ENCODE peak calls at places on chromosomes 6 and 20, in nine cellular contexts. Z is left ventricle myocardium inferior; U is cardiac muscle cell; O is activated T-cell treated with anti-CD3 and anti-CD28 coated beads, Interleukin-2, amount 50 U/mL, for 72 hours; A is activated T-helper 1 cell treated with anti-CD3 and anti-CD28 coated beads, Interleukin-2, amount 50 U/mL, for 16 hours; F is activated T-helper 2 cell treated with anti-CD3 and anti-CD28 coated beads, Interferon-gamma antibody, Interleukin-2, Interleukin-4, amounts not matched to agents 10 μg/mL and 5 μg/mL and 100 μg/mL, durations not matched to agents 14 hours and 24 hours and 36 hours; G is NCI-H1092; S is keratinocyte; L is stomach. C is an unnamed sample.

GRCh38 chr20:49766979-49767419 is 45.6 kb upstream of the SLC9A8 start:
- DNase-seq in Z (no peak), L (no peak), G (no peak), O (no peak), F (no peak), U (no peak), S (no peak), A (no peak), C (no peak)

GRCh38 chr6:121647905-121648304 is 212.5 kb downstream of the GJA1 start:
- DNase-seq in Z (no peak), F (no peak), G (no peak), S (no peak), U (no peak), O (no peak), L (no peak), A (no peak), C (no peak)

GRCh38 chr20:63125893-63126601 is 89.9 kb downstream of the YTHDF1 start:
- DNase-seq in Z (peak; percentile 4), O (no peak), S (no peak), A (no peak), L (no peak), F (no peak), G (no peak), U (no peak), C (no peak)

GRCh38 chr6:42007753-42008528 is 42.4 kb upstream of the TAF8 start:
- DNase-seq in O (peak; percentile 50), F (no peak), G (no peak), S (no peak), Z (no peak), A (no peak), L (no peak), U (no peak), C (no peak)

GRCh38 chr6:32882879-32883250 is 28.9 kb downstream of the PSMB9 start:
- DNase-seq in Z (no peak), G (no peak), L (no peak), S (no peak), U (no peak), F (no peak), A (no peak), O (no peak), C (no peak)

GRCh38 chr20:21663465-21663864 is 42.0 kb upstream of the PAX1 start:
- DNase-seq in A (no peak), L (no peak), F (no peak), S (no peak), O (no peak), G (no peak), Z (no peak), U (no peak), C (no peak)

GRCh38 chr20:23666698-23667097 is 22.1 kb downstream of the CST4 start:
- DNase-seq in G (no peak), L (no peak), O (no peak), S (no peak), F (no peak), A (no peak), U (no peak), Z (peak; percentile 52), C (no peak)

GRCh38 chr20:967796-968742 is 34.0 kb downstream of the RSPO4 start:
- DNase-seq in L (no peak), G (no peak), O (peak; percentile 15), Z (no peak), U (no peak), S (no peak), F (no peak), A (no peak), C (peak; percentile 75)

GRCh38 chr20:49697071-49697470 is 16.6 kb downstream of the B4GALT5 start:
- DNase-seq in S (no peak), U (no peak), F (no peak), G (peak; percentile 15), O (no peak), Z (no peak), L (peak; percentile 72), A (no peak), C (no peak)

GRCh38 chr6:165636415-165637048 is 26.5 kb downstream of the PDE10A start:
- DNase-seq in A (no peak), S (no peak), F (no peak), Z (no peak), G (no peak), L (no peak), U (peak; percentile 43), O (no peak), C (no peak)

GRCh38 chr6:42279144-42279781 is 61.6 kb upstream of the MRPS10 start:
- DNase-seq in L (no peak), A (no peak), G (no peak), U (no peak), S (no peak), O (peak; percentile 57), Z (no peak), F (no peak), C (no peak)

GRCh38 chr6:109271622-109272021 is 110.6 kb downstream of the CD164 start:
- DNase-seq in A (no peak), S (no peak), L (no peak), O (no peak), F (no peak), G (no peak), Z (no peak), U (no peak), C (no peak)

GRCh38 chr6:47455533-47456209 is 21.9 kb upstream of the CD2AP start:
- DNase-seq in G (no peak), L (peak; percentile 56), U (no peak), A (no peak), Z (no peak), S (no peak), O (no peak), F (no peak), C (peak; percentile 38)

GRCh38 chr6:142845624-142846458 is 99.1 kb downstream of the HIVEP2 start:
- DNase-seq in G (no peak), A (peak; percentile 35), S (no peak), Z (peak; percentile 92), U (peak; percentile 94), O (peak; percentile 59), L (peak; percentile 84), F (peak; percentile 35), C (no peak)

GRCh38 chr6:11911535-11911934 is 100.6 kb upstream of the HIVEP1 start:
- DNase-seq in S (no peak), L (no peak), U (no peak), A (no peak), O (no peak), Z (no peak), F (no peak), G (no peak), C (no peak)

GRCh38 chr6:40386200-40386599 is 201.0 kb downstream of the LRFN2 start:
- DNase-seq in O (no peak), A (no peak), G (no peak), Z (no peak), F (no peak), U (no peak), S (no peak), L (no peak), C (no peak)

GRCh38 chr20:31260326-31260932 is 3.0 kb downstream of the DEFB115 start:
- DNase-seq in G (no peak), A (no peak), U (no peak), F (no peak), S (no peak), Z (no peak), L (no peak), O (no peak), C (peak; percentile 58)

GRCh38 chr20:43440531-43440930 is 17.2 kb upstream of the SRSF6 start:
- DNase-seq in F (no peak), L (no peak), O (no peak), U (no peak), Z (no peak), S (no peak), G (no peak), A (no peak), C (no peak)

GRCh38 chr6:104462811-104463599 is 396.7 kb downstream of the HACE1 start:
- DNase-seq in Z (no peak), F (no peak), O (no peak), S (no peak), U (no peak), G (no peak), L (no peak), A (no peak), C (no peak)

GRCh38 chr6:75855047-75855446 is 106.0 kb downstream of the MYO6 start:
- DNase-seq in S (peak; percentile 4), O (peak; percentile 19), L (peak; percentile 36), U (peak; percentile 89), Z (no peak), G (peak; percentile 4), F (no peak), A (no peak), C (peak; percentile 75)

GRCh38 chr6:28944412-28945006 is 20.7 kb upstream of the TRIM27 start:
- DNase-seq in Z (no peak), A (peak; percentile 25), S (no peak), G (peak; percentile 24), F (peak; percentile 61), O (peak; percentile 79), U (peak; percentile 68), L (peak; percentile 41), C (peak; percentile 46)

GRCh38 chr6:150712502-150713252 is 113.0 kb downstream of the PLEKHG1 start:
- DNase-seq in S (no peak), Z (no peak), L (no peak), A (no peak), O (no peak), F (no peak), U (no peak), G (no peak), C (no peak)

GRCh38 chr6:159926542-159927203 is 35.9 kb downstream of the MAS1 start:
- DNase-seq in S (no peak), Z (no peak), O (no peak), A (no peak), F (no peak), G (no peak), U (no peak), L (no peak), C (no peak)

GRCh38 chr6:3793545-3793944 is 42.0 kb upstream of the PXDC1 start:
- DNase-seq in U (no peak), A (no peak), G (no peak), F (no peak), L (no peak), O (no peak), S (no peak), Z (no peak), C (no peak)

GRCh38 chr6:75631847-75632246 is 30.2 kb downstream of the SENP6 start:
- DNase-seq in G (no peak), S (no peak), F (no peak), U (no peak), O (no peak), Z (no peak), L (no peak), A (no peak), C (no peak)

GRCh38 chr20:23050847-23051627 is 1.6 kb upstream of the THBD start:
- DNase-seq in O (peak; percentile 69), G (no peak), U (peak; percentile 87), F (peak; percentile 26), Z (peak; percentile 87), S (peak; percentile 66), L (peak; percentile 78), A (no peak), C (peak; percentile 69)

GRCh38 chr6:109420751-109421150 is 19.7 kb downstream of the PPIL6 start:
- DNase-seq in Z (no peak), G (no peak), O (no peak), A (no peak), L (no peak), F (no peak), U (no peak), S (no peak), C (no peak)

GRCh38 chr6:150025201-150025917 is at the start of gene RAET1L:
- DNase-seq in Z (peak; percentile 31), A (no peak), G (no peak), S (peak; percentile 57), O (peak; percentile 49), L (peak; percentile 47), U (no peak), F (no peak), C (no peak)

C was measured in K562.